ENCODE peak calls at places on chromosomes 6 and 20, in seven cellular contexts. P is GM23338, A is endothelial cell of umbilical vein, M is OCI-LY7, T is adrenal gland, H is ovary, X is neural progenitor cell. S is an unnamed sample.

GRCh38 chr20:20096421-20096820 is 44.1 kb downstream of the CFAP61 start:
- DNase-seq in P (no peak), A (no peak), M (no peak), T (no peak), H (no peak), X (no peak), S (no peak)

GRCh38 chr6:123515715-123516114 is 121.0 kb downstream of the TRDN start:
- DNase-seq in P (no peak), A (no peak), M (no peak), T (no peak), H (no peak), X (no peak), S (no peak)

GRCh38 chr6:75906871-75907270 is 157.8 kb downstream of the MYO6 start:
- DNase-seq in P (no peak), A (no peak), M (no peak), T (no peak), H (no peak), X (no peak), S (no peak)

GRCh38 chr6:161226005-161226964 is 47.6 kb downstream of the AGPAT4 start:
- DNase-seq in P (no peak), A (peak; percentile 29), M (no peak), T (no peak), H (no peak), X (no peak), S (no peak)

GRCh38 chr6:887583-888235 is 194.8 kb upstream of the EXOC2 start:
- DNase-seq in P (peak; percentile 32), A (no peak), M (no peak), T (no peak), H (no peak), X (no peak), S (no peak)

GRCh38 chr6:47343631-47344421 is 34.1 kb upstream of the TNFRSF21 start:
- DNase-seq in P (no peak), A (peak; percentile 7), M (no peak), T (no peak), H (no peak), X (no peak), S (no peak)

GRCh38 chr6:148657053-148657452 is 89.8 kb upstream of the UST start:
- DNase-seq in P (no peak), A (no peak), M (no peak), T (peak; percentile 17), H (no peak), X (no peak), S (no peak)

GRCh38 chr6:124812067-124812466 is 150.2 kb upstream of the RNF217 start:
- DNase-seq in P (no peak), A (no peak), M (no peak), T (no peak), H (no peak), X (no peak), S (no peak)

GRCh38 chr6:11711644-11711993 is 67.0 kb downstream of the ADTRP start:
- DNase-seq in P (no peak), A (no peak), M (no peak), T (no peak), H (no peak), X (no peak), S (no peak)

GRCh38 chr6:3489032-3489757 is 32.3 kb upstream of the SLC22A23 start:
- DNase-seq in P (peak; percentile 50), A (peak; percentile 37), M (no peak), T (no peak), H (no peak), X (no peak), S (no peak)

GRCh38 chr6:94052754-94053153 is 633.4 kb upstream of the EPHA7 start:
- DNase-seq in P (peak; percentile 34), A (no peak), M (no peak), T (no peak), H (no peak), X (peak; percentile 43), S (no peak)

GRCh38 chr6:21749754-21750153 is 156.2 kb downstream of the SOX4 start:
- DNase-seq in P (no peak), A (no peak), M (no peak), T (no peak), H (no peak), X (peak; percentile 82), S (no peak)

GRCh38 chr20:44029848-44030230 is 115.2 kb downstream of the TOX2 start:
- DNase-seq in P (no peak), A (no peak), M (no peak), T (no peak), H (no peak), X (no peak), S (no peak)

GRCh38 chr6:2841264-2842138 is at the start of gene SERPINB1:
- DNase-seq in P (peak; percentile 98), A (peak; percentile 88), M (no peak), T (peak; percentile 97), H (peak; percentile 79), X (peak; percentile 93), S (peak; percentile 92)

GRCh38 chr20:38267251-38267650 is 6.7 kb upstream of the KIAA1755 start:
- DNase-seq in P (no peak), A (no peak), M (no peak), T (no peak), H (no peak), X (no peak), S (no peak)

GRCh38 chr6:38153076-38153475 is 333.5 kb downstream of the ZFAND3 start:
- DNase-seq in P (no peak), A (no peak), M (no peak), T (no peak), H (no peak), X (no peak), S (no peak)

GRCh38 chr6:36104836-36105235 is 25.5 kb upstream of the MAPK13 start:
- DNase-seq in P (no peak), A (no peak), M (no peak), T (no peak), H (no peak), X (no peak), S (no peak)

GRCh38 chr6:13445005-13445743 is 42.2 kb downstream of the GFOD1 start:
- DNase-seq in P (no peak), A (peak; percentile 59), M (no peak), T (peak; percentile 31), H (peak; percentile 78), X (peak; percentile 47), S (peak; percentile 58)

GRCh38 chr20:58706150-58706892 is 13.7 kb downstream of the NPEPL1 start:
- DNase-seq in P (no peak), A (no peak), M (no peak), T (peak; percentile 9), H (no peak), X (no peak), S (no peak)

GRCh38 chr6:158972241-158973233 is 27.5 kb downstream of the RSPH3 start:
- DNase-seq in P (peak; percentile 72), A (peak; percentile 66), M (peak; percentile 77), T (no peak), H (no peak), X (peak; percentile 35), S (no peak)

GRCh38 chr20:21344216-21344615 is 41.1 kb downstream of the XRN2 start:
- DNase-seq in P (no peak), A (no peak), M (no peak), T (no peak), H (no peak), X (no peak), S (no peak)

GRCh38 chr6:114096553-114097172 is 125.7 kb upstream of the HDAC2 start:
- DNase-seq in P (peak; percentile 79), A (peak; percentile 30), M (peak; percentile 49), T (no peak), H (no peak), X (peak; percentile 76), S (no peak)

GRCh38 chr6:37484786-37485170 is 14.9 kb downstream of the CCDC167 start:
- DNase-seq in P (no peak), A (no peak), M (no peak), T (no peak), H (no peak), X (no peak), S (no peak)

GRCh38 chr6:72798196-72798595 is 176.3 kb downstream of the KCNQ5 start:
- DNase-seq in P (no peak), A (no peak), M (no peak), T (no peak), H (no peak), X (no peak), S (no peak)

GRCh38 chr20:62195072-62195400 is 12.2 kb downstream of the MTG2 start:
- DNase-seq in P (no peak), A (no peak), M (no peak), T (no peak), H (no peak), X (no peak), S (peak; percentile 15)
- H3K4me1 ChIP-seq in P (no peaks in the 10 kb centered on the region), A (no peaks in the 10 kb centered on the region), M (peaks cover 12% of the 10 kb centered on the region), T (no peaks in the 10 kb centered on the region), H (no peaks in the 10 kb centered on the region), X (no peaks in the 10 kb centered on the region), S (no peaks in the 10 kb centered on the region)

DNA sequence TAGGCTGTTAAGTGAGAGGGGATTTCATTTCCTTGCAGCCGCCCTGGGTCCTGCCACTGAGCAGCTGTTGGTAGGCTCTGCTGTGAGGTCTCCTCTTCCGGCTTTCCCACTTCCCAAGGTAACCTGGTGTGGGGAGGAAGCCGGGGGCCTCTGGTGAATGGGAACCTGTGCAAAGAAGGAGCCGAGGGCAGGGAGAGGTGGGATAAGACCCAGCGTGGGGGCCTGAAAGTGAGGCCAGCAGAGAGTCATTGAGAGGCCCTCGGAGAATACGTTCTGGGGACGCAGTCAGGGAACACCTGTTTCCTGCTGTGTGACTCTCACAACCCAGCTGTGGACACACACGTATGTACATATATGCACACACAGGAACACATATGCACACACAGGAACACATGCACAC is 100.6 kb downstream of the CDH26 start:
- DNase-seq in P (no peak), A (no peak), M (no peak), T (no peak), H (no peak), X (no peak), S (no peak)
- H3K4me3 ChIP-seq in P (no peak overlapping the region), A (no peak overlapping the region), M (no peak overlapping the region), T (no peak overlapping the region), H (no peak overlapping the region), X (no peak overlapping the region), S (peak overlapping the region; percentile 42)

DNA sequence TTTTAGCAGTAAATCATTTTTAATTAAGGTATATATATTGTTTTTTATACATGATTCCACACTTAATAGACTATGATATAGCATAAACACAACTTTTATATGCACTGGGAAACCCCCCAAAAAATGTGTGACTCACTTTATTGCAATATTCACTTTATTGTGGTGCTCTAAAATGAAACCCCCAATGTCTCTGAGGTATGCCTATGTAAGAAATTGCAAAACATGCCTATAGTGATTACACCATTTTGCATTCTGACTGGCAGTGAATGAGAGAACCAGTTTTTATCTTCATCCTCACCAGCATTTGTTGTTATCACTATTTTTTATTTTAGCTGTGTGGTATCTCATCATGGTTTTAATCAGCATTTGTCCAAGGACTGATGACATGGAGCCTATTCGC is 8.5 kb upstream of the CST11 start:
- DNase-seq in P (no peak), A (no peak), M (no peak), T (no peak), H (no peak), X (no peak), S (no peak)
- H3K4me1 ChIP-seq in P (peaks cover 13% of the 10 kb centered on the region), A (no peaks in the 10 kb centered on the region), M (peaks cover 6% of the 10 kb centered on the region), T (no peaks in the 10 kb centered on the region), H (no peaks in the 10 kb centered on the region), X (peaks cover 10% of the 10 kb centered on the region), S (no peaks in the 10 kb centered on the region)

DNA sequence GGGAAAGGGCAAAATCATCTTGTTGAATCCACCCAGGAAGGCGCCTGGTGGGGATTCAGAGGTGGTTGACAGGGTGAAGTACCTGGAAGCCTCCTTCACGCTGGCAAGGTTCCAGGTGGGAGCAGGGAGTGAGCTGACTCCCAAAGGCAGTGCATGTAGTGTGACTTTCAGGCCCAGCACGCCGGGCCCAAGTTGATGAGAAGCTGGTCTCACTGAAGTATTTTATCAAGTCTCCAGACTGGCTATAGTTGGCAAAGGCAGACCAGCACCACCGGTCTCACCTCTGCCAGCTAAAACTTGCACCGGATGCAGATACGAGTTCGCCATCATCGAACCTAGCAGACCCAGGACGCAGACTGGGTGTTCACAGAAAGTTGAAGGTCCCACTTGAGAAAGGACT is 16.5 kb downstream of the PPP1R10 start:
- DNase-seq in P (no peak), A (no peak), M (no peak), T (peak; percentile 33), H (peak; percentile 58), X (no peak), S (no peak)
- H3K4me3 ChIP-seq in P (no peak overlapping the region), A (no peak overlapping the region), M (no peak overlapping the region), T (no peak overlapping the region), H (no peak overlapping the region), X (no peak overlapping the region), S (no peak overlapping the region)